ENCODE peak calls at places on chromosome 21, in five cellular contexts. D is astrocyte of the spinal cord, V is bronchial epithelial cell, N is brain microvascular endothelial cell, J is transverse colon. H is an unnamed sample.

GRCh38 chr21:45021428-45022347 is 52.7 kb upstream of the ADARB1 start:
- DNase-seq in V (no peak), N (no peak), D (no peak), J (no peak), H (no peak)

GRCh38 chr21:36636439-36636838 is 62.5 kb upstream of the SIM2 start:
- DNase-seq in J (no peak), V (no peak), N (no peak), D (no peak), H (no peak)

GRCh38 chr21:38639782-38640750 is 141.8 kb upstream of the ERG start:
- DNase-seq in D (no peak), V (no peak), N (no peak), J (no peak), H (no peak)

GRCh38 chr21:44375686-44376320 is 22.4 kb downstream of the TRPM2 start:
- DNase-seq in V (no peak), D (no peak), J (no peak), N (no peak), H (no peak)

GRCh38 chr21:34205811-34206635 is 132.6 kb downstream of the MRPS6 start:
- DNase-seq in V (peak; percentile 32), D (no peak), J (no peak), N (no peak), H (no peak)

GRCh38 chr21:38930838-38931237 is 125.1 kb downstream of the ETS2 start:
- DNase-seq in D (no peak), J (no peak), V (peak; percentile 71), N (no peak), H (peak; percentile 62)

GRCh38 chr21:37799193-37800121 is 116.8 kb downstream of the KCNJ6 start:
- DNase-seq in N (no peak), D (peak; percentile 30), J (no peak), V (no peak), H (no peak)

GRCh38 chr21:45555557-45556301 is 13.5 kb upstream of the SLC19A1 start:
- DNase-seq in D (no peak), V (peak; percentile 70), N (peak; percentile 62), J (peak; percentile 89), H (peak; percentile 43)

GRCh38 chr21:37547615-37547975 is 181.0 kb downstream of the DYRK1A start:
- DNase-seq in V (no peak), J (no peak), N (no peak), D (no peak), H (no peak)

GRCh38 chr21:36155603-36156338 is 853 bp upstream of the DOP1B start:
- DNase-seq in J (peak; percentile 72), D (no peak), N (no peak), V (peak; percentile 79), H (no peak)

GRCh38 chr21:38219049-38219628 is 37.7 kb upstream of the KCNJ15 start:
- DNase-seq in J (peak; percentile 74), D (peak; percentile 87), V (peak; percentile 69), N (peak; percentile 63), H (peak; percentile 36)

GRCh38 chr21:40143822-40144525 is 276.7 kb downstream of the PCP4 start:
- DNase-seq in N (peak; percentile 9), V (peak; percentile 33), J (peak; percentile 41), D (peak; percentile 47), H (no peak)

GRCh38 chr21:36260030-36260787 is 59.8 kb upstream of the MORC3 start:
- DNase-seq in D (peak; percentile 84), N (peak; percentile 66), J (peak; percentile 41), V (peak; percentile 63), H (peak; percentile 21)

GRCh38 chr21:39885119-39885848 is 18.0 kb downstream of the PCP4 start:
- DNase-seq in V (no peak), N (no peak), J (peak; percentile 24), D (peak; percentile 28), H (no peak)

GRCh38 chr21:42929969-42930368 is 4.5 kb upstream of the ERVH48-1 start:
- DNase-seq in N (no peak), J (no peak), D (no peak), V (no peak), H (no peak)

GRCh38 chr21:42375966-42376337 is 9.6 kb upstream of the TFF1 start:
- DNase-seq in J (no peak), D (no peak), N (no peak), V (no peak), H (no peak)

GRCh38 chr21:38341546-38342012 is 84.8 kb downstream of the KCNJ15 start:
- DNase-seq in N (no peak), V (no peak), D (no peak), J (no peak), H (no peak)

GRCh38 chr21:42833439-42833815 is 45.9 kb downstream of the WDR4 start:
- DNase-seq in D (no peak), J (peak; percentile 64), N (no peak), V (peak; percentile 23), H (no peak)

GRCh38 chr21:27719226-27719625 is 752.3 kb upstream of the ADAMTS5 start:
- DNase-seq in V (no peak), J (no peak), N (no peak), D (no peak), H (no peak)

GRCh38 chr21:39175154-39175553 is 8.1 kb downstream of the PSMG1 start:
- DNase-seq in V (peak; percentile 37), J (no peak), D (peak; percentile 45), N (no peak), H (no peak)

GRCh38 chr21:44813727-44814126 is 4.1 kb downstream of the SUMO3 start:
- DNase-seq in J (no peak), V (no peak), D (no peak), N (no peak), H (no peak)

GRCh38 chr21:30057108-30057507 is 109.5 kb downstream of the CLDN17 start:
- DNase-seq in D (no peak), N (no peak), V (no peak), J (no peak), H (no peak)

GRCh38 chr21:36396971-36397370 is 11.8 kb downstream of the CHAF1B start:
- DNase-seq in D (no peak), J (no peak), N (no peak), V (no peak), H (no peak)

GRCh38 chr21:34915364-34915834 is 133.7 kb downstream of the RUNX1 start:
- DNase-seq in D (peak; percentile 44), V (peak; percentile 31), N (no peak), J (no peak), H (no peak)

GRCh38 chr21:35051287-35051818 is 2.3 kb upstream of the RUNX1 start:
- DNase-seq in V (peak; percentile 76), D (peak; percentile 89), J (peak; percentile 89), N (peak; percentile 71), H (peak; percentile 69)

GRCh38 chr21:42905195-42905594 is 12.1 kb downstream of the NDUFV3 start:
- DNase-seq in J (no peak), V (no peak), D (no peak), N (no peak), H (no peak)

GRCh38 chr21:27561116-27561515 is 594.2 kb upstream of the ADAMTS5 start:
- DNase-seq in J (peak; percentile 11), V (peak; percentile 31), D (no peak), N (no peak), H (no peak)

GRCh38 chr21:36915701-36916075 is 50.8 kb downstream of the HLCS start:
- DNase-seq in N (no peak), J (no peak), D (no peak), V (no peak), H (no peak)

GRCh38 chr21:45384656-45385548 is 20.1 kb upstream of the COL18A1 start:
- DNase-seq in V (no peak), N (no peak), D (no peak), J (no peak), H (no peak)

GRCh38 chr21:37945036-37945435 is 28.8 kb upstream of the KCNJ6 start:
- DNase-seq in D (no peak), V (no peak), J (no peak), N (no peak), H (no peak)

GRCh38 chr21:33069645-33069993 is 322 bp upstream of the OLIG1 start:
- DNase-seq in N (no peak), D (no peak), V (no peak), J (no peak), H (no peak)
- H3K4me3 ChIP-seq in N (no peak overlapping the region), D (no peak overlapping the region), V (no peak overlapping the region), J (peak overlapping the region; percentile 23), H (no peak overlapping the region)

DNA sequence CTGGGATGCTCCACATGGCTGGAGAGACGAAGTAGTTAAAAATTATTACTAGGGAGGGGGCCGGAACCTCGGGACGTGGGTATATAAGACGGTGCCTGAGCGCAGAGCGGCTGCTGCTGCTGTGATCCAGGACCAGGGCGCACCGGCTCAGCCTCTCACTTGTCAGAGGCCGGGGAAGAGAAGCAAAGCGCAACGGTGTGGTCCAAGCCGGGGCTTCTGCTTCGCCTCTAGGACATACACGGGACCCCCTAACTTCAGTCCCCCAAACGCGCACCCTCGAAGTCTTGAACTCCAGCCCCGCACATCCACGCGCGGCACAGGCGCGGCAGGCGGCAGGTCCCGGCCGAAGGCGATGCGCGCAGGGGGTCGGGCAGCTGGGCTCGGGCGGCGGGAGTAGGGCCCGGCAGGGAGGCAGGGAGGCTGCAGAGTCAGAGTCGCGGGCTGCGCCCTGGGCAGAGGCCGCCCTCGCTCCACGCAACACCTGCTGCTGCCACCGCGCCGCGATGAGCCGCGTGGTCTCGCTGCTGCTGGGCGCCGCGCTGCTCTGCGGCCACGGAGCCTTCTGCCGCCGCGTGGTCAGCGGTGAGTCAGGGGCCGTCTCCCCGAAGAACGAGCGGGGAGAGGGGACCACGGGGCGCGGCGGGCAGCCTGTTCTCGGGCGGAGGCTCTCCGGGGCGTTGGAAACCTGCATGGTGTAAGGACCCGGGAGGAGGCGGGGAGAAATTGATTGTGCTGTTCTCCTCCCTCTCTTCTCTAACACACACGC is at the start of gene CHODL:
- DNase-seq in D (peak; percentile 34), J (no peak), V (no peak), N (no peak), H (no peak)
- H3K4me3 ChIP-seq in D (peak within 1 kb of the TSS; percentile 40), J (peak within 1 kb of the TSS; percentile 25), V (no peak within 1 kb of the TSS), N (peak within 1 kb of the TSS; percentile 6), H (peak within 1 kb of the TSS; percentile 47)

GRCh38 chr21:46639489-46640386 is 4.3 kb downstream of the PRMT2 start:
- DNase-seq in V (peak; percentile 53), D (peak; percentile 42), J (no peak), N (no peak), H (no peak)
- H3K4me3 ChIP-seq in V (no peak overlapping the region), D (no peak overlapping the region), J (no peak overlapping the region), N (no peak overlapping the region), H (no peak overlapping the region)

DNA sequence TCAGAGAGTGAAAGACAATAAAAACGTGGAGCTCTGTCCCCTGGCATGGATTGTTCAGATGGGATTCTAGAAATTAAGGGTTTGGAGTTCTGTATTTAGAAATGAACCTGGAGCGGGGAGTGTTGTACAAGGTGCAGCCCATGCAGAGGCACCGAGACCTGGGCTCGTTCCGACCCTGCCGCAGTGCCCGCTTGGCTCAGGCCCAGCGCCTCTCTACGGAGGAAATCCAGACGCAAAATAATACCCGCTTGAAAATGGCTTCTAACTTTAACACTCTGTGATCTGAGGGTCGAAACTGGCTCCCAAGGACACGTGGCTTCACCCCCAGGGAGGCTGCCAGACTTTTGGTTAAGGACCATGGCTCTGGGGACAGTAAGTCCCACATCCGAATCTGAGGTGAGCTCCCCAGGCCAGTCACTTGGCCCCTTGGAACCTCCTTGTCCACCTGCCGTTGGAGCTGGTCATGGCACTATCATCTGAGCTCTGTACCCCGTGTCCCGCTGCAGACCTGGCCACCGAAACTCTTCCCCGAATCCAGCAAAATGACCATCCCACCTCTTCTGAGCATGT is 68.5 kb upstream of the FAM3B start:
- DNase-seq in J (no peak), N (no peak), V (no peak), D (no peak), H (no peak)
- H3K4me3 ChIP-seq in J (no peak overlapping the region), N (no peak overlapping the region), V (no peak overlapping the region), D (no peak overlapping the region), H (no peak overlapping the region)

H was measured in skeletal muscle cell.